ENCODE peak calls at places on chromosomes 12 and 14, in seven cellular contexts. One of them, this sample, is unnamed.
A peak's percentile ranks its signal among the peaks of the same experiment; 100 is the strongest.

GRCh38 chr12:131833896-131834641 is 5.9 kb downstream of the MMP17 start:
- DNase-seq in BE2C: peak; percentile 50
- DNase-seq in esophagus squamous epithelium: no peak
- DNase-seq in GM12865: no peak
- DNase-seq in BJ: no peak
- DNase-seq in hepatocyte: peak; percentile 10
- DNase-seq in esophagus muscularis mucosa: no peak
- DNase-seq in this sample: no peak

GRCh38 chr12:101793401-101793800 is 37.4 kb downstream of the GNPTAB start:
- DNase-seq in BE2C: no peak
- DNase-seq in esophagus squamous epithelium: no peak
- DNase-seq in GM12865: peak; percentile 42
- DNase-seq in BJ: peak; percentile 31
- DNase-seq in hepatocyte: no peak
- DNase-seq in esophagus muscularis mucosa: no peak
- DNase-seq in this sample: peak; percentile 46

GRCh38 chr12:116508145-116509121 is 50.7 kb upstream of the MAP1LC3B2 start:
- DNase-seq in BE2C: peak; percentile 68
- DNase-seq in esophagus squamous epithelium: no peak
- DNase-seq in GM12865: no peak
- DNase-seq in BJ: no peak
- DNase-seq in hepatocyte: no peak
- DNase-seq in esophagus muscularis mucosa: no peak
- DNase-seq in this sample: no peak

GRCh38 chr12:4214912-4215861 is 58.4 kb upstream of the CCND2 start:
- DNase-seq in BE2C: no peak
- DNase-seq in esophagus squamous epithelium: no peak
- DNase-seq in GM12865: peak; percentile 85
- DNase-seq in BJ: no peak
- DNase-seq in hepatocyte: no peak
- DNase-seq in esophagus muscularis mucosa: peak; percentile 91
- DNase-seq in this sample: no peak

GRCh38 chr12:74900232-74900631 is 309.4 kb downstream of the KCNC2 start:
- DNase-seq in BE2C: no peak
- DNase-seq in esophagus squamous epithelium: no peak
- DNase-seq in GM12865: no peak
- DNase-seq in BJ: no peak
- DNase-seq in hepatocyte: no peak
- DNase-seq in esophagus muscularis mucosa: no peak
- DNase-seq in this sample: no peak

GRCh38 chr14:21072781-21073339 is 2.8 kb downstream of the ARHGEF40 start:
- DNase-seq in BE2C: no peak
- DNase-seq in esophagus squamous epithelium: no peak
- DNase-seq in GM12865: no peak
- DNase-seq in BJ: no peak
- DNase-seq in hepatocyte: no peak
- DNase-seq in esophagus muscularis mucosa: no peak
- DNase-seq in this sample: no peak

GRCh38 chr12:39846971-39847661 is 227.5 kb upstream of the ABCD2 start:
- DNase-seq in BE2C: no peak
- DNase-seq in esophagus squamous epithelium: no peak
- DNase-seq in GM12865: no peak
- DNase-seq in BJ: no peak
- DNase-seq in hepatocyte: no peak
- DNase-seq in esophagus muscularis mucosa: no peak
- DNase-seq in this sample: no peak

GRCh38 chr14:40221428-40221827 is 789.2 kb upstream of the FBXO33 start:
- DNase-seq in BE2C: no peak
- DNase-seq in esophagus squamous epithelium: no peak
- DNase-seq in GM12865: no peak
- DNase-seq in BJ: no peak
- DNase-seq in hepatocyte: no peak
- DNase-seq in esophagus muscularis mucosa: no peak
- DNase-seq in this sample: no peak

GRCh38 chr12:5473076-5473475 is 41.2 kb downstream of the NTF3 start:
- DNase-seq in BE2C: no peak
- DNase-seq in esophagus squamous epithelium: no peak
- DNase-seq in GM12865: no peak
- DNase-seq in BJ: no peak
- DNase-seq in hepatocyte: peak; percentile 54
- DNase-seq in esophagus muscularis mucosa: no peak
- DNase-seq in this sample: no peak

GRCh38 chr12:95202691-95203476 is 14.4 kb downstream of the FGD6 start:
- DNase-seq in BE2C: no peak
- DNase-seq in esophagus squamous epithelium: no peak
- DNase-seq in GM12865: peak; percentile 54
- DNase-seq in BJ: no peak
- DNase-seq in hepatocyte: no peak
- DNase-seq in esophagus muscularis mucosa: no peak
- DNase-seq in this sample: no peak

GRCh38 chr12:1013618-1014489 is 22.8 kb downstream of the ERC1 start:
- DNase-seq in BE2C: no peak
- DNase-seq in esophagus squamous epithelium: no peak
- DNase-seq in GM12865: no peak
- DNase-seq in BJ: peak; percentile 33
- DNase-seq in hepatocyte: peak; percentile 13
- DNase-seq in esophagus muscularis mucosa: no peak
- DNase-seq in this sample: peak; percentile 53

GRCh38 chr12:108483213-108483920 is 31.7 kb upstream of the FICD start:
- DNase-seq in BE2C: no peak
- DNase-seq in esophagus squamous epithelium: no peak
- DNase-seq in GM12865: no peak
- DNase-seq in BJ: no peak
- DNase-seq in hepatocyte: no peak
- DNase-seq in esophagus muscularis mucosa: no peak
- DNase-seq in this sample: no peak

GRCh38 chr14:52769889-52770288 is 21.5 kb downstream of the GNPNAT1 start:
- DNase-seq in BE2C: no peak
- DNase-seq in esophagus squamous epithelium: no peak
- DNase-seq in GM12865: no peak
- DNase-seq in BJ: no peak
- DNase-seq in hepatocyte: no peak
- DNase-seq in esophagus muscularis mucosa: no peak
- DNase-seq in this sample: no peak

GRCh38 chr12:110585231-110585799 is 2.2 kb upstream of the PPTC7 start:
- DNase-seq in BE2C: no peak
- DNase-seq in esophagus squamous epithelium: no peak
- DNase-seq in GM12865: no peak
- DNase-seq in BJ: no peak
- DNase-seq in hepatocyte: peak; percentile 16
- DNase-seq in esophagus muscularis mucosa: no peak
- DNase-seq in this sample: no peak

GRCh38 chr12:54968181-54968730 is 16.3 kb downstream of the TESPA1 start:
- DNase-seq in BE2C: no peak
- DNase-seq in esophagus squamous epithelium: no peak
- DNase-seq in GM12865: no peak
- DNase-seq in BJ: no peak
- DNase-seq in hepatocyte: no peak
- DNase-seq in esophagus muscularis mucosa: no peak
- DNase-seq in this sample: no peak

GRCh38 chr12:109202770-109203169 is 86.4 kb downstream of the ACACB start:
- DNase-seq in BE2C: no peak
- DNase-seq in esophagus squamous epithelium: no peak
- DNase-seq in GM12865: no peak
- DNase-seq in BJ: no peak
- DNase-seq in hepatocyte: no peak
- DNase-seq in esophagus muscularis mucosa: no peak
- DNase-seq in this sample: no peak

GRCh38 chr14:91311284-91311662 is 66.8 kb upstream of the GPR68 start:
- DNase-seq in BE2C: no peak
- DNase-seq in esophagus squamous epithelium: no peak
- DNase-seq in GM12865: peak; percentile 42
- DNase-seq in BJ: no peak
- DNase-seq in hepatocyte: no peak
- DNase-seq in esophagus muscularis mucosa: no peak
- DNase-seq in this sample: no peak

GRCh38 chr12:98587084-98587483 is 6.4 kb upstream of the SLC25A3 start:
- DNase-seq in BE2C: no peak
- DNase-seq in esophagus squamous epithelium: no peak
- DNase-seq in GM12865: no peak
- DNase-seq in BJ: no peak
- DNase-seq in hepatocyte: no peak
- DNase-seq in esophagus muscularis mucosa: no peak
- DNase-seq in this sample: no peak

GRCh38 chr12:98594050-98594853 is 766 bp downstream of the SLC25A3 start:
- DNase-seq in BE2C: no peak
- DNase-seq in esophagus squamous epithelium: no peak
- DNase-seq in GM12865: peak; percentile 18
- DNase-seq in BJ: no peak
- DNase-seq in hepatocyte: peak; percentile 59
- DNase-seq in esophagus muscularis mucosa: no peak
- DNase-seq in this sample: no peak

GRCh38 chr12:98593351-98594049 is at the start of gene SLC25A3:
- DNase-seq in BE2C: peak; percentile 97
- DNase-seq in esophagus squamous epithelium: peak; percentile 86
- DNase-seq in GM12865: peak; percentile 99
- DNase-seq in BJ: peak; percentile 92
- DNase-seq in hepatocyte: peak; percentile 99
- DNase-seq in esophagus muscularis mucosa: peak; percentile 99
- DNase-seq in this sample: peak; percentile 91

GRCh38 chr12:98592825-98593322 is 612 bp upstream of the SLC25A3 start:
- DNase-seq in BE2C: no peak
- DNase-seq in esophagus squamous epithelium: no peak
- DNase-seq in GM12865: no peak
- DNase-seq in BJ: no peak
- DNase-seq in hepatocyte: peak; percentile 32
- DNase-seq in esophagus muscularis mucosa: no peak
- DNase-seq in this sample: no peak

DNA sequence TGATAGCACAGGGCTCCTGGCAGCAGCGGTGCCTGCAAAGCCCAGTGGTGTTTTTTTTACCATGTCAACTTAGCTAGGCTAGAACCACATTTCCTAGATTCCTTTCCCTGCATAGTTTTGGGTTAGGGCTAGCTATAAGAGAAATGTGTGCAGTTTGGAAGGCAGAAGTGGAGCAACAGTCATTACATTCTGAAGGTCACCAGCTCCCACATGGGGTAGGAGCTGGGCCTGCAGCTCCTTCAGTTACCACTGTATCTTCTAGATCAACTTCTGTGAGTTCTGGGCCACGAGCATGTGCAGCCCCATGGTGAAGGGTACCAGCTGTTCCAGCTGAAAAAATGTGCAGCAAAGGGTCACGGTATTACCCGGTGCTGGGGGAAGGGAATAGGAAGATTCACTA is 2.3 kb upstream of the SLC25A3 start:
- DNase-seq in BE2C: no peak
- DNase-seq in esophagus squamous epithelium: no peak
- DNase-seq in GM12865: no peak
- DNase-seq in BJ: no peak
- DNase-seq in hepatocyte: no peak
- DNase-seq in esophagus muscularis mucosa: no peak
- DNase-seq in this sample: no peak
- TF ChIP-seq CTCF in BE2C: no peak
- TF ChIP-seq CTCF in esophagus squamous epithelium: no peak
- TF ChIP-seq CTCF in GM12865: no peak
- TF ChIP-seq CTCF in BJ: peak; percentile 15
- TF ChIP-seq CTCF in hepatocyte: no peak
- TF ChIP-seq CTCF in esophagus muscularis mucosa: no peak
- TF ChIP-seq CTCF in this sample: no peak

DNA sequence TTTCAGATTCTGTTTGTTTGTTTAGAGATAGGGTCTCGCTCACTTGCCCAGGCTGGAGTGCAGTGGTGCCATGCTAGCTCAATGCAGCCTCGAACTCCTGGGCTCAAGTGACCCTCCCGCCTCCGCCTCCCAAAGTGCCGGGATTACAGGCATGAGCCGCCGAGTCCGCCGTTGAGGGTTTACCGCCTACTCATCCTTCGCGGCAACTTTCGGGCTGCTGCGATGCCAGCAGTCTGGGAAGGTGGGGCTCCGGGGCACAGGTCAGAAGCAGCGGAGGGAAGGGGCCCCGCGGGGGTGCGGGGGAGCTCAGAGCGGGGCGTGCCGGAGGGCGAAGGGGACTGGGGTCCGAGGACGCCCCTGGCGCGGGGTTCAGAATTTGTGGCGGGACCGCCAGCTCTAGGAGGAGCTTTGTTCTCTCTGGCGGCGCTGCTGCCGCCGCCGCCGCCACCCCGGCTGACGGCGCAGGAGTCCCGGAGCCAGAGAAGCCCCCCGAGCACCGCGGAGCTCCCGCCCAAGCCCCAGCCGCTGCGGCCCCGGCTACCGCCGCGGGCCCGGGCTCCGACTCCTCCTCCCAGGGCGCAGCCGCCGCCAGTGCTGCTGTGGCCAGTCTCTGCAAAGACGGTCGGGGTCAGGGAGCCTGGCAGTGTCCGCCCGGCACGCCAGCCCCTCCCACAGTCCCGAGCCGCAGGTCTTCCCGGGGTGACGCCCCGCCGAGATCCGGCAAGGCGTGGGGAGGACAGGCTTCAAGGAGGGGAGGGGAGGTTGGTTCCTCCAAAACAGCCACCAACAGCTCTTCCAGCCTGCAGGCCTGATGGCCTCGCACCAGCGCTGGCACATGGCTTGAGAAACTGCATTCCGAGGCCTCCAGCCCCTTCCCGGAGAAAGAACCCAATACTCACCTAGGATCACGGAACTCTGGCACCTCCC is 10.9 kb upstream of the KRT77 start:
- DNase-seq in BE2C: no peak
- DNase-seq in esophagus squamous epithelium: no peak
- DNase-seq in GM12865: no peak
- DNase-seq in BJ: no peak
- DNase-seq in hepatocyte: peak; percentile 17
- DNase-seq in esophagus muscularis mucosa: no peak
- DNase-seq in this sample: no peak
- H3K4me3 ChIP-seq in BE2C: no peak overlapping the region
- H3K4me3 ChIP-seq in esophagus squamous epithelium: peak overlapping the region; percentile 18
- H3K4me3 ChIP-seq in GM12865: no peak overlapping the region
- H3K4me3 ChIP-seq in BJ: no peak overlapping the region
- H3K4me3 ChIP-seq in hepatocyte: no peak overlapping the region
- H3K4me3 ChIP-seq in esophagus muscularis mucosa: peak overlapping the region; percentile 36
- H3K4me3 ChIP-seq in this sample: no peak overlapping the region

DNA sequence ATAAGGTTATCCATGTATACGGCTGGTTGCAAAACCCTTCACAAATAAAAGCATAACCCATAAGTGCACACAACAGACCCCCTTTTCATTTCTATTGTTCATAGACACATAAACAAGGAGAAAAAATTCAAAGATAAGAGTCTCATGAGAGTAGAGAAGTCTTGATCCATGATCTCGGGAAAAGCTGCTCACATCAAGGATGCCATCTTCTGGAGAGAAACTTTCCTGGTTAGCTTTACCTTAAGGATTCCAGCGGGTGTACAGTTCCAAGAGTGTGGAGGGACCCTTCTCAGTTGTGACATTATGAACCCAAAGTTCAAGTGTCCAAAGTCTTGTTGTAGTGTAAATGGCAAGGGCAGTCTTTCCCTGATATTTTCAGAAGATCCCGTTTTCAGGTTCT is 144.5 kb downstream of the LLPH start:
- DNase-seq in BE2C: no peak
- DNase-seq in esophagus squamous epithelium: no peak
- DNase-seq in GM12865: no peak
- DNase-seq in BJ: no peak
- DNase-seq in hepatocyte: no peak
- DNase-seq in esophagus muscularis mucosa: peak; percentile 47
- DNase-seq in this sample: no peak
- TF ChIP-seq CTCF in BE2C: no peak
- TF ChIP-seq CTCF in esophagus squamous epithelium: no peak
- TF ChIP-seq CTCF in GM12865: no peak
- TF ChIP-seq CTCF in BJ: peak; percentile 16
- TF ChIP-seq CTCF in hepatocyte: peak; percentile 11
- TF ChIP-seq CTCF in esophagus muscularis mucosa: no peak
- TF ChIP-seq CTCF in this sample: no peak

GRCh38 chr12:90020006-90020405 is 311.4 kb upstream of the ATP2B1 start:
- DNase-seq in BE2C: no peak
- DNase-seq in esophagus squamous epithelium: no peak
- DNase-seq in GM12865: no peak
- DNase-seq in BJ: peak; percentile 50
- DNase-seq in hepatocyte: no peak
- DNase-seq in esophagus muscularis mucosa: no peak
- DNase-seq in this sample: no peak
- H3K4me3 ChIP-seq in BE2C: no peak overlapping the region
- H3K4me3 ChIP-seq in esophagus squamous epithelium: no peak overlapping the region
- H3K4me3 ChIP-seq in GM12865: no peak overlapping the region
- H3K4me3 ChIP-seq in BJ: no peak overlapping the region
- H3K4me3 ChIP-seq in hepatocyte: no peak overlapping the region
- H3K4me3 ChIP-seq in esophagus muscularis mucosa: no peak overlapping the region
- H3K4me3 ChIP-seq in this sample: no peak overlapping the region